ENCODE peak calls at places on chromosomes 13 and 19, in six cellular contexts. R is stimulated activated CD4-positive, alpha-beta T cell treated with anti-CD3 and anti-CD28 coated beads, Interleukin-4, amount 100 ng/mL, for 1 hour; N is SK-N-DZ; V is NCI-H748 treated with DMSO at 0.1 percent for 48 hours; D is AG08396; L is SK-MEL-5. H is an unnamed sample.

GRCh38 chr13:48806522-48806921 is 152.8 kb downstream of the CYSLTR2 start:
- DNase-seq in R (no peak), N (no peak), V (no peak), D (no peak), L (no peak), H (no peak)

GRCh38 chr19:48501446-48501960 is 10.1 kb downstream of the LMTK3 start:
- DNase-seq in R (peak; percentile 57), N (peak; percentile 37), V (peak; percentile 98), D (no peak), L (no peak), H (no peak)

GRCh38 chr13:34941835-34942731 is at the start of gene NBEA:
- DNase-seq in R (peak; percentile 79), N (peak; percentile 89), V (peak; percentile 86), D (peak; percentile 86), L (peak; percentile 74), H (peak; percentile 69)

GRCh38 chr19:19170053-19170945 is at the start of gene MEF2B:
- DNase-seq in R (peak; percentile 82), N (peak; percentile 83), V (peak; percentile 66), D (peak; percentile 90), L (peak; percentile 28), H (peak; percentile 61)

GRCh38 chr19:5850743-5851293 is 431 bp downstream of the FUT3 start:
- DNase-seq in R (no peak), N (no peak), V (no peak), D (no peak), L (peak; percentile 4), H (peak; percentile 35)

GRCh38 chr13:108624108-108624507 is 5.3 kb upstream of the MYO16 start:
- DNase-seq in R (no peak), N (no peak), V (no peak), D (no peak), L (no peak), H (no peak)

GRCh38 chr19:4877753-4878490 is 10.5 kb upstream of the PLIN3 start:
- DNase-seq in R (no peak), N (peak; percentile 43), V (no peak), D (peak; percentile 26), L (no peak), H (no peak)

GRCh38 chr19:18157465-18158063 is 4.6 kb downstream of the PIK3R2 start:
- DNase-seq in R (no peak), N (peak; percentile 62), V (no peak), D (no peak), L (no peak), H (no peak)

GRCh38 chr13:30623392-30623791 is 5.7 kb downstream of the USPL1 start:
- DNase-seq in R (no peak), N (no peak), V (no peak), D (no peak), L (no peak), H (no peak)

GRCh38 chr13:51793570-51794273 is 10.2 kb downstream of the DHRS12 start:
- DNase-seq in R (peak; percentile 61), N (no peak), V (no peak), D (peak; percentile 74), L (no peak), H (peak; percentile 36)

GRCh38 chr19:18205180-18205915 is 1.5 kb upstream of the RAB3A start:
- DNase-seq in R (peak; percentile 58), N (no peak), V (no peak), D (peak; percentile 78), L (peak; percentile 51), H (peak; percentile 82)

GRCh38 chr13:93270769-93271753 is 44.5 kb downstream of the GPC6 start:
- DNase-seq in R (no peak), N (peak; percentile 94), V (no peak), D (no peak), L (no peak), H (no peak)

GRCh38 chr13:40402931-40403412 is 263.5 kb downstream of the FOXO1 start:
- DNase-seq in R (no peak), N (no peak), V (no peak), D (peak; percentile 51), L (peak; percentile 46), H (peak; percentile 89)

GRCh38 chr13:65417953-65418352 is 1812.2 kb downstream of the PCDH9 start:
- DNase-seq in R (no peak), N (no peak), V (no peak), D (no peak), L (no peak), H (no peak)

GRCh38 chr13:46622918-46623256 is 69.9 kb downstream of the LRCH1 start:
- DNase-seq in R (no peak), N (no peak), V (no peak), D (peak; percentile 61), L (peak; percentile 52), H (peak; percentile 56)

GRCh38 chr19:8501547-8501946 is 893 bp downstream of the PRAM1 start:
- DNase-seq in R (no peak), N (no peak), V (no peak), D (no peak), L (no peak), H (no peak)

GRCh38 chr13:45108716-45109706 is 11.3 kb upstream of the GTF2F2 start:
- DNase-seq in R (no peak), N (no peak), V (no peak), D (no peak), L (peak; percentile 38), H (no peak)

GRCh38 chr19:33175886-33176669 is 18.1 kb upstream of the LRP3 start:
- DNase-seq in R (no peak), N (peak; percentile 67), V (peak; percentile 47), D (peak; percentile 45), L (peak; percentile 15), H (peak; percentile 54)

GRCh38 chr19:18764591-18765051 is 26.5 kb downstream of the COMP start:
- DNase-seq in R (no peak), N (no peak), V (no peak), D (no peak), L (no peak), H (no peak)

GRCh38 chr13:103282571-103283450 is 216.6 kb upstream of the SLC10A2 start:
- DNase-seq in R (no peak), N (no peak), V (no peak), D (no peak), L (peak; percentile 14), H (no peak)

GRCh38 chr13:51560336-51560735 is 23.9 kb upstream of the WDFY2 start:
- DNase-seq in R (no peak), N (no peak), V (no peak), D (no peak), L (no peak), H (no peak)

GRCh38 chr19:39060130-39060529 is 24.0 kb upstream of the ACP7 start:
- DNase-seq in R (no peak), N (no peak), V (no peak), D (no peak), L (no peak), H (no peak)

GRCh38 chr13:29918845-29919244 is 68.4 kb upstream of the UBL3 start:
- DNase-seq in R (no peak), N (no peak), V (no peak), D (peak; percentile 34), L (no peak), H (peak; percentile 63)

GRCh38 chr13:76762731-76763130 is 123.5 kb downstream of the KCTD12 start:
- DNase-seq in R (no peak), N (no peak), V (no peak), D (no peak), L (no peak), H (peak; percentile 40)

GRCh38 chr13:77384999-77385398 is 58.1 kb upstream of the MYCBP2 start:
- DNase-seq in R (no peak), N (no peak), V (no peak), D (no peak), L (no peak), H (no peak)

GRCh38 chr13:37602743-37603381 is 4.3 kb upstream of the POSTN start:
- DNase-seq in R (no peak), N (no peak), V (peak; percentile 39), D (peak; percentile 7), L (peak; percentile 46), H (peak; percentile 33)